ENCODE peak calls at places on chromosomes 3 and 15, in four cellular contexts. J is K562, V is SK-N-SH, K is H1. L is an unnamed sample.

GRCh38 chr3:43692971-43693370 is 2.2 kb downstream of the ABHD5 start:
- DNase-seq in V (no peak), J (no peak), K (no peak), L (no peak)

GRCh38 chr15:29050870-29051269 is 165.1 kb downstream of the APBA2 start:
- DNase-seq in V (peak; percentile 67), J (no peak), K (no peak), L (no peak)

GRCh38 chr15:43955140-43955539 is 128.3 kb downstream of the WDR76 start:
- DNase-seq in V (no peak), K (no peak), J (no peak), L (no peak)

GRCh38 chr15:34182942-34183341 is 27.0 kb downstream of the KATNBL1 start:
- DNase-seq in V (no peak), K (no peak), J (no peak), L (peak; percentile 22)

GRCh38 chr3:176961916-176962315 is 235.4 kb downstream of the TBL1XR1 start:
- DNase-seq in J (no peak), K (no peak), V (no peak), L (no peak)

GRCh38 chr3:69541059-69541471 is 155.2 kb upstream of the FRMD4B start:
- DNase-seq in J (no peak), V (peak; percentile 31), K (peak; percentile 47), L (peak; percentile 23)

GRCh38 chr3:90055721-90056120 is 948.3 kb downstream of the EPHA3 start:
- DNase-seq in J (no peak), K (no peak), V (no peak), L (no peak)

GRCh38 chr3:123605789-123606234 is 21.0 kb upstream of the HACD2 start:
- DNase-seq in J (peak; percentile 16), K (no peak), V (no peak), L (no peak)

GRCh38 chr15:51672100-51672731 is 9.1 kb upstream of the SCG3 start:
- DNase-seq in V (no peak), J (peak; percentile 40), K (no peak), L (no peak)

GRCh38 chr3:108106031-108106430 is 15.2 kb upstream of the CD47 start:
- DNase-seq in K (no peak), J (no peak), V (no peak), L (no peak)

GRCh38 chr3:126476166-126476975 is 680 bp upstream of the ZXDC start:
- DNase-seq in V (no peak), K (peak; percentile 67), J (no peak), L (peak; percentile 52)

GRCh38 chr15:100873029-100873677 is 6.5 kb upstream of the ALDH1A3 start:
- DNase-seq in J (peak; percentile 61), V (peak; percentile 76), K (peak; percentile 74), L (peak; percentile 71)

GRCh38 chr3:50423543-50423942 is 64.2 kb upstream of the TMEM115 start:
- DNase-seq in V (no peak), J (no peak), K (no peak), L (no peak)

GRCh38 chr3:43378066-43378935 is 92.0 kb downstream of the SNRK start:
- DNase-seq in J (peak; percentile 73), K (no peak), V (peak; percentile 63), L (peak; percentile 63)

GRCh38 chr3:50572801-50573371 is 3.6 kb downstream of the HEMK1 start:
- DNase-seq in K (no peak), J (no peak), V (no peak), L (no peak)

GRCh38 chr3:59101091-59101738 is 51.4 kb upstream of the CFAP20DC start:
- DNase-seq in K (no peak), V (peak; percentile 27), J (no peak), L (no peak)

GRCh38 chr3:186823391-186823790 is 17.1 kb upstream of the RFC4 start:
- DNase-seq in V (no peak), J (no peak), K (no peak), L (no peak)

GRCh38 chr3:72446406-72447058 is 401.7 kb downstream of the SHQ1 start:
- DNase-seq in K (peak; percentile 55), J (no peak), V (no peak), L (no peak)

GRCh38 chr3:50288387-50289007 is 3.7 kb downstream of the IFRD2 start:
- DNase-seq in J (no peak), K (no peak), V (no peak), L (no peak)

GRCh38 chr3:130787422-130788068 is 40.9 kb upstream of the PIK3R4 start:
- DNase-seq in V (no peak), K (no peak), J (no peak), L (no peak)

GRCh38 chr3:8938021-8938420 is 25.3 kb downstream of the RAD18 start:
- DNase-seq in J (peak; percentile 26), K (no peak), V (no peak), L (no peak)
- TF ChIP-seq TEAD4 in J (no peak), K (no peak), V (no peak), L (no peak)

DNA sequence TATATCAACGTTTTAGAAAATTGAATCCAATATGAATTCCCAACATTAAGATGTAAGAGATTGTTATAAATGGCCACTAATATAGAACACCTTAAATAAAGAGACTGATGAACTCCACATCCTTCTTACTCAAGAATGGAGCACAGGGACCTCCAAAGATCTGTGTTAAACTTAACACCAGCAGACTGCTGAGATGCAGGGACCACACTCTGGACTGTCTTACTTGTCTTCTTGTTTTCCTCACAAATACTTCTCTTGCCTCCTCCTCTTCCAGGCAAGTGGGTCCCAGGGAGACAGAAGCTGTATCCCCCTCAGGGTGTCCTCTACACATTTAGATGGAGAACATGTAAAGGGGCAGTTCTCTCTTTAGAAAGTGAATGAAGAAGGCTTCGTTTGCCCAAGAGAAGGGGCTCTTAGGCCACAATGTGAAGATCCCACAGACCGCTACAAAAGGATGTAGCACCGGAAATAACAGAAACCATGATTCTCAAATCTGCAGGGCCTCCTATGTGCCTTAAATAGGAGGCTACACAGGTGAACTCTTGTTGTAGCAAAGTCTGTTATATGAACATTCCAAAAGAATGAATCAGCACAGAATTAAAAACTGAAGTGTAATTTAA is 52.2 kb downstream of the SATB1 start:
- DNase-seq in K (no peak), J (no peak), V (no peak), L (no peak)
- TF ChIP-seq TEAD4 in K (no peak), J (no peak), V (no peak), L (no peak)

GRCh38 chr3:140113983-140114923 is 179.3 kb downstream of the CLSTN2 start:
- DNase-seq in J (no peak), V (peak; percentile 24), K (no peak), L (no peak)

GRCh38 chr3:140122183-140122582 is 187.2 kb downstream of the CLSTN2 start:
- DNase-seq in K (no peak), J (no peak), V (no peak), L (no peak)

DNA sequence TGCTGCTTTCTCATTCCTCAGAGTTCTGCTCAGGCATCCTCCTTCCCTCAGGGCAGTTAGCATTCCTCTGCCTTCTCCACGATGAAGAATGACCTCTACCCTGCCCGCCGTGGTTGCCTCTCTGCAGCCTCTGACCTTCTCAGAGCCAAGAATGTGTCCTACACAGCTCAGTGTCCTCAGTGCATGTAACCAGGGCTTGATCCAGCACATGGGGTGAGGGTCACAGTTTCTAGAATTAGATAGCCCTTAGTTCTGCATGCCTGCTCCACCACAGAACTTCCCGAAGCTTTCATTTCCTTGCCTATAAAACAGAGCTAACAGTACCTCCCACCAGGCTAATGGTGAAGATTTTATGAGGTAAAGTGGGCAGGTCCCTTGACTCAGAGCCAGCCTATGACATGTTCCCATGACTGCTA is 182.1 kb downstream of the CLSTN2 start:
- DNase-seq in J (no peak), V (no peak), K (no peak), L (no peak)
- TF ChIP-seq TEAD4 in J (no peak), V (no peak), K (no peak), L (no peak)

DNA sequence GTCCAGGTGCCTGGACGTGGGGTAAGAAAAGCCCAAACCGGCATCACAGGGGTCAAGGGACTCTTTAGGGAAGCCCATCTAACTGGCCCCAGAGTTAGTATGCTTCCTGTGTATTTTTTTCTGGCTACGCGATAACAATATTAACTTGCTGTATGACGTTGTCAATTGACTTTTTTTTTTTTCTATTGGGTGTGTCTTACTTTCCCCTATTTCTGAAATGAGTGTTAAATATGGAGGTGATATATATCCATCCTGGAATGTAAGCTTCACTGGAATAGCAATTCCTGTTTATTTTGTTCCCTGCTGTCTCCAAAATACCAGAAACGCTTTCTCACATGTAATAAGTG is 598 bp upstream of the GMNC start:
- DNase-seq in V (no peak), J (no peak), K (no peak), L (no peak)
- TF ChIP-seq TEAD4 in V (no peak), J (no peak), K (no peak), L (no peak)

DNA sequence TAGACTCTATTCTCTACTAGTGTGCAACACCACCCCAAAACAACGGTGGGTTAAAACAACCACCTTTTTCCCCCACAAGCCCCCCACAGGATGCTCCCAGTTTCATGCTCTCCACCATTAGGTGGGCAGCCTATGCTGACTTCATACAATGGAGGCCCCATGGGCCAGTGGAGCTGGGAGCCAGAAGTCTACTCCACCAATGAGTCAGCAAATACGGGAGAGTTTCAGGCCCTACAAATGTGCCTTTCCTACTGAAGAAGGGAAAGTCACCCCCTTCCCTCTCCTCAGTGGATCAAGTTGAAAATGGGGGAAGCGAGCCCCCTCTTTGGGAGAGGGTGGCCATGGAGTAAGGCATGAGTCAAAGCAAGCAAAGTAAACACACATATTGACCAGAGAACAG is 278.6 kb downstream of the NTRK3 start:
- DNase-seq in J (no peak), K (no peak), V (no peak), L (no peak)
- TF ChIP-seq TEAD4 in J (no peak), K (no peak), V (no peak), L (no peak)

GRCh38 chr3:13571831-13572750 is 23.2 kb downstream of the FBLN2 start:
- DNase-seq in J (no peak), V (peak; percentile 15), K (no peak), L (no peak)

GRCh38 chr3:13575459-13576061 is 26.6 kb downstream of the FBLN2 start:
- DNase-seq in V (peak; percentile 92), J (peak; percentile 75), K (no peak), L (no peak)

GRCh38 chr3:13574798-13575451 is 26.0 kb downstream of the FBLN2 start:
- DNase-seq in K (no peak), V (no peak), J (peak; percentile 85), L (no peak)

GRCh38 chr3:13572926-13573623 is 24.1 kb downstream of the FBLN2 start:
- DNase-seq in J (no peak), K (no peak), V (no peak), L (no peak)

DNA sequence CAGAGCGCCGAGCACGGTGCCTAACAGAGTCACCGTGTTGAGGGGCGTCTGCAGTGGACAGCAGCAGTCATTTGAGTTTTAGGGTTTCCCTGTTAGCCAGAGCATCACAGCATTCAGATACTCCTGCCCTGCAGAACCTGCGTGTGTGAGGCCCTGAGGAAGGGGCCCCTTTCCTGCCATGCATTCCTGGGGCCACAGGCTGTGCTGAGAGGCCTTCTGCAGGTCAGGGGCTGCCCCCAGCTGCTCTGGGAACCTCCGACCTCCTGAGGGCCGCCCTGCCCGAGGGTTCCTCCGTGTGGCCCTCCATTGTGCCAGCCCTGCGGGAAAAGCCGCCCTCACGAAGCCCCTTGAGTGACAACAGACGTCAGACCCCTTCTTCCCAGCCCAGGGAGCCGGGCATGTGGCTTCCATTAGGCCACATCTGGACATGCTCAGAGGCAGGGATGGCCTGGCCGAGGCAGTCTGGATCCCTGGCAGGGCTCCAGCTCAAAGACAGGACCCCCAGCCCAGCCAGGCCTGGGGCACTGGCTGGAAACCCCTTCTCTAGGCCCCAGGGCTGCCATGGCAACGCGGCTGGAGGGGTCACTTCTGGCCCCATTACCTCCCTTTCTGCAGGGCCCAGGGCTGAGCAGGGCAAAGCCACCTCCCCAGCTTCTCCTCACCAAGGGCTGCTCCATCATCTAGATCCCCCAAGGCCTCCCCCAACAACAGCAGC is 25.3 kb downstream of the FBLN2 start:
- DNase-seq in K (no peak), J (no peak), V (peak; percentile 95), L (no peak)
- TF ChIP-seq TEAD4 in K (no peak), J (no peak), V (no peak), L (no peak)

GRCh38 chr3:53704363-53704725 is 141.9 kb downstream of the CHDH start:
- DNase-seq in V (no peak), K (peak; percentile 36), J (no peak), L (no peak)
- TF ChIP-seq TEAD4 in V (no peak), K (no peak), J (no peak), L (no peak)

L was measured in WTC11.